ENCODE peak calls at places on chromosomes 13 and 19, in nine cellular contexts. One of them, this sample, is unnamed.

GRCh38 chr19:21109116-21109515 is 27.1 kb downstream of the ZNF714 start:
- DNase-seq in heart right ventricle: no peak
- DNase-seq in naive thymus-derived CD4-positive, alpha-beta T cell: no peak
- DNase-seq in neural progenitor cell: no peak
- DNase-seq in colonic mucosa: no peak
- DNase-seq in Peyer's patch: no peak
- DNase-seq in mammary epithelial cell: peak
- DNase-seq in CD8-positive, alpha-beta memory T cell: no peak
- DNase-seq in cardiac muscle cell: peak
- DNase-seq in this sample: no peak

GRCh38 chr19:29941828-29942403 is at the start of gene URI1:
- DNase-seq in heart right ventricle: peak
- DNase-seq in naive thymus-derived CD4-positive, alpha-beta T cell: peak
- DNase-seq in neural progenitor cell: peak
- DNase-seq in colonic mucosa: peak
- DNase-seq in Peyer's patch: peak
- DNase-seq in mammary epithelial cell: peak
- DNase-seq in CD8-positive, alpha-beta memory T cell: peak
- DNase-seq in cardiac muscle cell: peak
- DNase-seq in this sample: peak

GRCh38 chr19:39038098-39038497 is 5.7 kb upstream of the FBXO27 start:
- DNase-seq in heart right ventricle: no peak
- DNase-seq in naive thymus-derived CD4-positive, alpha-beta T cell: no peak
- DNase-seq in neural progenitor cell: peak
- DNase-seq in colonic mucosa: no peak
- DNase-seq in Peyer's patch: no peak
- DNase-seq in mammary epithelial cell: peak
- DNase-seq in CD8-positive, alpha-beta memory T cell: no peak
- DNase-seq in cardiac muscle cell: peak
- DNase-seq in this sample: peak

GRCh38 chr19:10544242-10544752 is 593 bp downstream of the ATG4D start:
- DNase-seq in heart right ventricle: peak
- DNase-seq in naive thymus-derived CD4-positive, alpha-beta T cell: no peak
- DNase-seq in neural progenitor cell: peak
- DNase-seq in colonic mucosa: peak
- DNase-seq in Peyer's patch: peak
- DNase-seq in mammary epithelial cell: no peak
- DNase-seq in CD8-positive, alpha-beta memory T cell: no peak
- DNase-seq in cardiac muscle cell: no peak
- DNase-seq in this sample: peak

GRCh38 chr19:56341948-56342347 is 27.3 kb upstream of the ZSCAN5A start:
- DNase-seq in heart right ventricle: no peak
- DNase-seq in naive thymus-derived CD4-positive, alpha-beta T cell: no peak
- DNase-seq in neural progenitor cell: peak
- DNase-seq in colonic mucosa: no peak
- DNase-seq in Peyer's patch: no peak
- DNase-seq in mammary epithelial cell: no peak
- DNase-seq in CD8-positive, alpha-beta memory T cell: no peak
- DNase-seq in cardiac muscle cell: no peak
- DNase-seq in this sample: no peak

GRCh38 chr19:40266111-40266510 is 19.0 kb downstream of the AKT2 start:
- DNase-seq in heart right ventricle: peak
- DNase-seq in naive thymus-derived CD4-positive, alpha-beta T cell: no peak
- DNase-seq in neural progenitor cell: no peak
- DNase-seq in colonic mucosa: no peak
- DNase-seq in Peyer's patch: no peak
- DNase-seq in mammary epithelial cell: no peak
- DNase-seq in CD8-positive, alpha-beta memory T cell: no peak
- DNase-seq in cardiac muscle cell: no peak
- DNase-seq in this sample: no peak

GRCh38 chr19:33665776-33666175 is 44.0 kb downstream of the CHST8 start:
- DNase-seq in heart right ventricle: no peak
- DNase-seq in naive thymus-derived CD4-positive, alpha-beta T cell: no peak
- DNase-seq in neural progenitor cell: no peak
- DNase-seq in colonic mucosa: no peak
- DNase-seq in Peyer's patch: no peak
- DNase-seq in mammary epithelial cell: no peak
- DNase-seq in CD8-positive, alpha-beta memory T cell: no peak
- DNase-seq in cardiac muscle cell: no peak
- DNase-seq in this sample: no peak

GRCh38 chr19:47714339-47714738 is 1.1 kb downstream of the EHD2 start:
- DNase-seq in heart right ventricle: no peak
- DNase-seq in naive thymus-derived CD4-positive, alpha-beta T cell: no peak
- DNase-seq in neural progenitor cell: no peak
- DNase-seq in colonic mucosa: no peak
- DNase-seq in Peyer's patch: no peak
- DNase-seq in mammary epithelial cell: no peak
- DNase-seq in CD8-positive, alpha-beta memory T cell: no peak
- DNase-seq in cardiac muscle cell: no peak
- DNase-seq in this sample: no peak

GRCh38 chr13:107554355-107554905 is 660.9 kb downstream of the LIG4 start:
- DNase-seq in heart right ventricle: no peak
- DNase-seq in naive thymus-derived CD4-positive, alpha-beta T cell: no peak
- DNase-seq in neural progenitor cell: no peak
- DNase-seq in colonic mucosa: no peak
- DNase-seq in Peyer's patch: no peak
- DNase-seq in mammary epithelial cell: no peak
- DNase-seq in CD8-positive, alpha-beta memory T cell: no peak
- DNase-seq in cardiac muscle cell: no peak
- DNase-seq in this sample: no peak

GRCh38 chr19:12035220-12036172 is at the start of gene ZNF433:
- DNase-seq in heart right ventricle: peak
- DNase-seq in naive thymus-derived CD4-positive, alpha-beta T cell: peak
- DNase-seq in neural progenitor cell: peak
- DNase-seq in colonic mucosa: peak
- DNase-seq in Peyer's patch: peak
- DNase-seq in mammary epithelial cell: peak
- DNase-seq in CD8-positive, alpha-beta memory T cell: peak
- DNase-seq in cardiac muscle cell: peak
- DNase-seq in this sample: peak

GRCh38 chr19:32343550-32344262 is 1.7 kb upstream of the ZNF507 start:
- DNase-seq in heart right ventricle: no peak
- DNase-seq in naive thymus-derived CD4-positive, alpha-beta T cell: no peak
- DNase-seq in neural progenitor cell: no peak
- DNase-seq in colonic mucosa: no peak
- DNase-seq in Peyer's patch: no peak
- DNase-seq in mammary epithelial cell: peak
- DNase-seq in CD8-positive, alpha-beta memory T cell: no peak
- DNase-seq in cardiac muscle cell: peak
- DNase-seq in this sample: no peak

GRCh38 chr13:109135018-109135417 is 505.6 kb downstream of the MYO16 start:
- DNase-seq in heart right ventricle: no peak
- DNase-seq in naive thymus-derived CD4-positive, alpha-beta T cell: no peak
- DNase-seq in neural progenitor cell: no peak
- DNase-seq in colonic mucosa: no peak
- DNase-seq in Peyer's patch: no peak
- DNase-seq in mammary epithelial cell: no peak
- DNase-seq in CD8-positive, alpha-beta memory T cell: no peak
- DNase-seq in cardiac muscle cell: no peak
- DNase-seq in this sample: no peak

GRCh38 chr13:48006396-48006795 is 5.3 kb upstream of the SUCLA2 start:
- DNase-seq in heart right ventricle: no peak
- DNase-seq in naive thymus-derived CD4-positive, alpha-beta T cell: no peak
- DNase-seq in neural progenitor cell: no peak
- DNase-seq in colonic mucosa: no peak
- DNase-seq in Peyer's patch: no peak
- DNase-seq in mammary epithelial cell: peak
- DNase-seq in CD8-positive, alpha-beta memory T cell: no peak
- DNase-seq in cardiac muscle cell: no peak
- DNase-seq in this sample: no peak

GRCh38 chr19:40433391-40434216 is 7.8 kb upstream of the SERTAD1 start:
- DNase-seq in heart right ventricle: peak
- DNase-seq in naive thymus-derived CD4-positive, alpha-beta T cell: peak
- DNase-seq in neural progenitor cell: peak
- DNase-seq in colonic mucosa: peak
- DNase-seq in Peyer's patch: peak
- DNase-seq in mammary epithelial cell: peak
- DNase-seq in CD8-positive, alpha-beta memory T cell: peak
- DNase-seq in cardiac muscle cell: peak
- DNase-seq in this sample: peak

GRCh38 chr19:42023121-42023942 is 29.3 kb upstream of the ATP1A3 start:
- DNase-seq in heart right ventricle: no peak
- DNase-seq in naive thymus-derived CD4-positive, alpha-beta T cell: no peak
- DNase-seq in neural progenitor cell: peak
- DNase-seq in colonic mucosa: peak
- DNase-seq in Peyer's patch: no peak
- DNase-seq in mammary epithelial cell: no peak
- DNase-seq in CD8-positive, alpha-beta memory T cell: no peak
- DNase-seq in cardiac muscle cell: peak
- DNase-seq in this sample: peak

GRCh38 chr13:112254061-112254818 is 121.9 kb upstream of the SPACA7 start:
- DNase-seq in heart right ventricle: no peak
- DNase-seq in naive thymus-derived CD4-positive, alpha-beta T cell: no peak
- DNase-seq in neural progenitor cell: no peak
- DNase-seq in colonic mucosa: peak
- DNase-seq in Peyer's patch: no peak
- DNase-seq in mammary epithelial cell: no peak
- DNase-seq in CD8-positive, alpha-beta memory T cell: no peak
- DNase-seq in cardiac muscle cell: no peak
- DNase-seq in this sample: no peak

GRCh38 chr19:32902448-32902847 is 32.9 kb upstream of the SLC7A9 start:
- DNase-seq in heart right ventricle: no peak
- DNase-seq in naive thymus-derived CD4-positive, alpha-beta T cell: no peak
- DNase-seq in neural progenitor cell: no peak
- DNase-seq in colonic mucosa: peak
- DNase-seq in Peyer's patch: no peak
- DNase-seq in mammary epithelial cell: no peak
- DNase-seq in CD8-positive, alpha-beta memory T cell: no peak
- DNase-seq in cardiac muscle cell: no peak
- DNase-seq in this sample: peak

GRCh38 chr13:33106656-33107402 is 90.6 kb downstream of the KL start:
- DNase-seq in heart right ventricle: no peak
- DNase-seq in naive thymus-derived CD4-positive, alpha-beta T cell: no peak
- DNase-seq in neural progenitor cell: no peak
- DNase-seq in colonic mucosa: no peak
- DNase-seq in Peyer's patch: no peak
- DNase-seq in mammary epithelial cell: no peak
- DNase-seq in CD8-positive, alpha-beta memory T cell: no peak
- DNase-seq in cardiac muscle cell: no peak
- DNase-seq in this sample: no peak

GRCh38 chr19:17248011-17248776 is 2.5 kb upstream of the NR2F6 start:
- DNase-seq in heart right ventricle: no peak
- DNase-seq in naive thymus-derived CD4-positive, alpha-beta T cell: no peak
- DNase-seq in neural progenitor cell: peak
- DNase-seq in colonic mucosa: peak
- DNase-seq in Peyer's patch: no peak
- DNase-seq in mammary epithelial cell: no peak
- DNase-seq in CD8-positive, alpha-beta memory T cell: no peak
- DNase-seq in cardiac muscle cell: no peak
- DNase-seq in this sample: peak

GRCh38 chr19:58573658-58574164 is 576 bp upstream of the MZF1 start:
- DNase-seq in heart right ventricle: no peak
- DNase-seq in naive thymus-derived CD4-positive, alpha-beta T cell: no peak
- DNase-seq in neural progenitor cell: no peak
- DNase-seq in colonic mucosa: no peak
- DNase-seq in Peyer's patch: no peak
- DNase-seq in mammary epithelial cell: no peak
- DNase-seq in CD8-positive, alpha-beta memory T cell: no peak
- DNase-seq in cardiac muscle cell: no peak
- DNase-seq in this sample: no peak
- H3K4me3 ChIP-seq in heart right ventricle: peak
- H3K4me3 ChIP-seq in naive thymus-derived CD4-positive, alpha-beta T cell: peak
- H3K4me3 ChIP-seq in neural progenitor cell: peak
- H3K4me3 ChIP-seq in colonic mucosa: peak
- H3K4me3 ChIP-seq in Peyer's patch: peak
- H3K4me3 ChIP-seq in mammary epithelial cell: peak
- H3K4me3 ChIP-seq in CD8-positive, alpha-beta memory T cell: peak
- H3K4me3 ChIP-seq in cardiac muscle cell: peak
- H3K4me3 ChIP-seq in this sample: no peak

DNA sequence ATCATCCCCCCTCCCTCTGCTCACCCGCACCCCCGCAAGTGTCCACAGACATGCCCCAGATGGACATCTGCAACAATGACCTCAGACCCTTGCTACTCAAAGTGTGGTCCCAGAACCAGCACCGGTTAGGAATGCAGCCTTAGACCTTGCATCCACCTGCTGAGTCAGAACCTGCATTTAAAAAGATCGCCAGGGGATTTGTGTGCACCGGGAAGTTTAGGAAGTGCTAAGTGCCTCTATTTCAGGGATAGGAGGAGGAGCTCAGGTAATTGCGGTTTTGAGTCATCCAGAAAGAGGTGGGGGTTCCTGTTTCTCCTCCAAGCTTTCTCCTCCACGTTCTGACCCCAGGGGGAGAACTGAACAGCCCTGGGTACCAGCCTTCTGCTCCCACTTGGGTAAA is 46.2 kb downstream of the CACNA1A start:
- DNase-seq in heart right ventricle: no peak
- DNase-seq in naive thymus-derived CD4-positive, alpha-beta T cell: no peak
- DNase-seq in neural progenitor cell: peak
- DNase-seq in colonic mucosa: no peak
- DNase-seq in Peyer's patch: no peak
- DNase-seq in mammary epithelial cell: no peak
- DNase-seq in CD8-positive, alpha-beta memory T cell: no peak
- DNase-seq in cardiac muscle cell: no peak
- DNase-seq in this sample: no peak
- H3K27ac ChIP-seq in heart right ventricle: no peak
- H3K27ac ChIP-seq in naive thymus-derived CD4-positive, alpha-beta T cell: no peak
- H3K27ac ChIP-seq in neural progenitor cell: peak
- H3K27ac ChIP-seq in colonic mucosa: no peak
- H3K27ac ChIP-seq in Peyer's patch: no peak
- H3K27ac ChIP-seq in mammary epithelial cell: no peak
- H3K27ac ChIP-seq in CD8-positive, alpha-beta memory T cell: no peak
- H3K27ac ChIP-seq in cardiac muscle cell: no peak
- H3K27ac ChIP-seq in this sample: no peak

GRCh38 chr19:3061214-3062161 is 807 bp downstream of the TLE5 start:
- DNase-seq in heart right ventricle: peak
- DNase-seq in naive thymus-derived CD4-positive, alpha-beta T cell: peak
- DNase-seq in neural progenitor cell: no peak
- DNase-seq in colonic mucosa: peak
- DNase-seq in Peyer's patch: peak
- DNase-seq in mammary epithelial cell: no peak
- DNase-seq in CD8-positive, alpha-beta memory T cell: peak
- DNase-seq in cardiac muscle cell: peak
- DNase-seq in this sample: peak
- H3K4me3 ChIP-seq in heart right ventricle: peak
- H3K4me3 ChIP-seq in naive thymus-derived CD4-positive, alpha-beta T cell: peak
- H3K4me3 ChIP-seq in neural progenitor cell: peak
- H3K4me3 ChIP-seq in colonic mucosa: peak
- H3K4me3 ChIP-seq in Peyer's patch: peak
- H3K4me3 ChIP-seq in mammary epithelial cell: peak
- H3K4me3 ChIP-seq in CD8-positive, alpha-beta memory T cell: peak
- H3K4me3 ChIP-seq in cardiac muscle cell: peak
- H3K4me3 ChIP-seq in this sample: peak

DNA sequence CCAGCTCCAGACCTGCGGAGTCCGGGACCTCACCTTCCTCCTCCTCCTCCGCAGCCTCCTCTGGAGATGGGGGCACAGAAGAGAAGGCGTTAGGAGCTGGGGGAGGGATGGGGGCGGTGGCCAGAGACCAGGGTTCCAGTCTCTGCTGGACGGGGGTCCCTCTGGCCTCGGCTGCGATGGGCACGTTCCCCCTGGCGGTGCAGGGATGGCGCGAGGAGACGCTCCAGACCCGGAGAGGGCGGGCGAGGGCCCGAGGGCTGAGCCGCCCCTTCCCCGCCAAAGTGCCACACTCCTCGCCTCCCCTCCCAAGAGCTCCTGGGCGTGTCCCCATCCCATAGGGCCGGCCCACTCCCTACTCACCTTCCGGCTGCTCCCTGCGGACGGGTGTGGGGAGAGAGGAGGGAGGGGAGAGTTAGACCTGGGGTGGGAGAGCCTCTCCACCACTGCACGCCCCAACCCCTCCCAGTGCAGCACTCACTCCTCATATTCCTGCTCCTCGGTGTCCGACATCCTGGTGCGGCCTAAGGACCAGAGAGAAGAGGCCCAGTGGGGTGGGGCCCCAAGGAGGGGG is 2.3 kb downstream of the TNNT1 start:
- DNase-seq in heart right ventricle: no peak
- DNase-seq in naive thymus-derived CD4-positive, alpha-beta T cell: no peak
- DNase-seq in neural progenitor cell: peak
- DNase-seq in colonic mucosa: peak
- DNase-seq in Peyer's patch: no peak
- DNase-seq in mammary epithelial cell: no peak
- DNase-seq in CD8-positive, alpha-beta memory T cell: no peak
- DNase-seq in cardiac muscle cell: no peak
- DNase-seq in this sample: no peak
- H3K27ac ChIP-seq in heart right ventricle: no peak
- H3K27ac ChIP-seq in naive thymus-derived CD4-positive, alpha-beta T cell: no peak
- H3K27ac ChIP-seq in neural progenitor cell: peak
- H3K27ac ChIP-seq in colonic mucosa: no peak
- H3K27ac ChIP-seq in Peyer's patch: no peak
- H3K27ac ChIP-seq in mammary epithelial cell: no peak
- H3K27ac ChIP-seq in CD8-positive, alpha-beta memory T cell: peak
- H3K27ac ChIP-seq in cardiac muscle cell: no peak
- H3K27ac ChIP-seq in this sample: no peak

This sample was measured in small intestine.